ENCODE peak calls at places on chromosomes 5 and 9, in eight cellular contexts. K is HCT116, Q is SK-N-SH, P is Panc1, M is HepG2, C is GM12878, W is GM23338, Z is K562. S is an unnamed sample.

GRCh38 chr9:88476491-88477271 is 58.3 kb upstream of the NXNL2 start:
- DNase-seq in C (peak), M (no peak), Q (no peak), K (no peak), Z (no peak), W (no peak), P (no peak), S (no peak)

GRCh38 chr5:175288048-175288621 is 155.8 kb downstream of the DRD1 start:
- DNase-seq in W (no peak), C (no peak), M (no peak), P (no peak), Z (no peak), K (peak), Q (no peak), S (no peak)

GRCh38 chr5:138140268-138140667 is 1.0 kb upstream of the NME5 start:
- DNase-seq in P (no peak), K (no peak), Q (no peak), C (no peak), M (no peak), Z (no peak), W (no peak), S (no peak)

GRCh38 chr5:146607663-146608315 is 91.8 kb upstream of the GPR151 start:
- DNase-seq in M (no peak), C (no peak), Z (no peak), K (no peak), P (no peak), W (no peak), Q (peak), S (no peak)

GRCh38 chr9:136656339-136656738 is 6.4 kb upstream of the EGFL7 start:
- DNase-seq in M (no peak), Q (no peak), K (no peak), C (no peak), Z (no peak), P (no peak), W (no peak), S (no peak)

GRCh38 chr5:149049371-149049781 is 13.5 kb downstream of the SH3TC2 start:
- DNase-seq in Q (no peak), C (no peak), M (peak), K (no peak), Z (no peak), W (no peak), P (no peak), S (no peak)

GRCh38 chr5:931570-932145 is 39.0 kb downstream of the TRIP13 start:
- DNase-seq in M (no peak), K (no peak), P (no peak), C (no peak), Q (no peak), Z (no peak), W (no peak), S (no peak)

GRCh38 chr9:85258229-85258628 is 483.5 kb downstream of the AGTPBP1 start:
- DNase-seq in M (no peak), Z (no peak), Q (no peak), P (no peak), C (no peak), W (no peak), K (no peak), S (no peak)

GRCh38 chr5:57902035-57902434 is 419.4 kb upstream of the ACTBL2 start:
- DNase-seq in Q (no peak), C (no peak), P (no peak), Z (no peak), W (no peak), K (no peak), M (no peak), S (no peak)

GRCh38 chr9:97889941-97890557 is 32.3 kb downstream of the TRMO start:
- DNase-seq in P (no peak), W (peak), Q (peak), K (no peak), M (no peak), Z (peak), C (no peak), S (no peak)

GRCh38 chr5:151523335-151523734 is 67.8 kb downstream of the FAT2 start:
- DNase-seq in K (peak), Z (peak), P (peak), W (peak), M (peak), C (no peak), Q (peak), S (peak)

GRCh38 chr5:91263898-91264297 is 119.2 kb downstream of the ARRDC3 start:
- DNase-seq in Q (no peak), C (no peak), W (no peak), K (no peak), P (no peak), M (no peak), Z (no peak), S (no peak)

GRCh38 chr5:146188358-146188757 is 5.9 kb upstream of the LARS1 start:
- DNase-seq in M (no peak), Z (no peak), Q (no peak), K (no peak), W (no peak), C (no peak), P (peak), S (no peak)

GRCh38 chr9:104743377-104743985 is 4.0 kb upstream of the NIPSNAP3A start:
- DNase-seq in M (peak), P (peak), Z (peak), C (peak), Q (peak), K (peak), W (peak), S (peak)

GRCh38 chr9:133818444-133818843 is 80.3 kb upstream of the SARDH start:
- DNase-seq in Q (no peak), K (no peak), P (no peak), M (peak), Z (no peak), C (no peak), W (no peak), S (no peak)

GRCh38 chr9:135805422-135806022 is 101.8 kb downstream of the CAMSAP1 start:
- DNase-seq in Z (no peak), W (no peak), M (no peak), P (no peak), C (no peak), K (no peak), Q (no peak), S (no peak)

GRCh38 chr9:137380606-137381005 is 42.4 kb downstream of the EXD3 start:
- DNase-seq in Z (no peak), M (no peak), C (no peak), Q (peak), K (no peak), W (no peak), P (no peak), S (no peak)

DNA sequence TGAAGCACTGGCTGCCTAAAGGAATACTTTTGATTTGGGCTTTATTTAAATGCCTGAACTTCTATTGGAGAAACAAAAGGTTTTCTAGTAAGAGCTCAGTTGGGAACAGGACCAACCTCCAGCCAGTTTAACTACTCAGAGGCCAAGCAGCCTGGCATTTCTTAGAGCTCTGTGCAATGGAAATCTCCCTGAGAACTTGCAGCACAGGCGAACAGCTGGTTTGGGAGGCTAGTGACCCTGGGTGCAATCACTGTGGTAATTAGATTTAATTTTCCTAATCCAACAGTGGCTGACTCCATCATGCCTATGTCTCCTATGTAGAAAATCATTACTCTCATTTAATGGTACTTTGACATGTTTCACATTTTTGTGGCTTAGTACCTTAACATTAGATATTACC is 1.0 kb upstream of the CDH6 start:
- DNase-seq in C (no peak), K (no peak), M (no peak), Z (no peak), P (no peak), Q (no peak), W (no peak), S (no peak)
- H3K4me3 ChIP-seq in C (no peak), K (no peak), M (no peak), Z (no peak), P (no peak), Q (no peak), W (no peak), S (no peak)

DNA sequence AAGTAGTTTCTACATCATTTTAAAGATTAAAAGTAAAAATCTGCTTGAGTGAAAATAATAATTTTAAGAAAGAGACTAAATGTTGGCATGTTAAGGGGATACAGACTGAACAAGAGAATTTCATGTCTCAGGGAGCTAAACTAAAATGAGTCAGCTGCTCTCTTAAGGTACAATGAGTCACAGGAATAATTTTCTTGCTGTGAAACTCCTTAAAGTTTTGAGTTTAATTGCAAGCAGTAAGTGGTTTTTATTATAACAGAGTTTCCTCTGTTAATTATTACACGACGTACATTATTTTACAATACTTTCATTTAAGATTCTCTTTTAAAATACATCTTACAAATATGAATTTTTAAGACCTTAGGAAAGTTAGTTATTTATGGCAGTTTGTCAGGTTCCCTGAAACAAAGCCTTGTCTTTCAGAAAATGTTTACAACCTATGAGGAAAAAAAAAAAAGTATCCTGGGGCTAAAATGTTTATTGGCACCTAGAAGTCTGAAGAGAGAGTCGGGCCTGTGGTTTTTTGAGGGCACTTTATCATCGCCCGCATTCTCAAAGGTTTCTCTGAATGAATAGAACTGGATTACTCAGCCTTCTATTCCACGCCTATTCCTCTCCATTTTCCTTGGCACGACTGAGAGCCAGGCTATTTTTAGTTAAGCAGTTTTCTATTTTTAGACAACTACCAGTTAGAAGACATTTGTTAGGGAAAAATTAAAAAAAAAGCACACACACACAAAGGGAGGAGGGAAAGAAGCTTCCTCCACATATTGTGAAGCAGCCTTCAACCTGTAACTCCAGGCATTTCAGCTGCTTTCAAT is 97.4 kb downstream of the MEF2C start:
- DNase-seq in C (peak), M (no peak), Z (no peak), W (peak), K (peak), Q (no peak), P (peak), S (no peak)
- TF ChIP-seq POLR2AphosphoS5 in C (no peak), M (no peak), Z (no peak), W (no peak), K (peak), Q (peak), P (peak), S (no peak)

GRCh38 chr9:122402403-122403268 is 31.8 kb downstream of the PTGS1 start:
- DNase-seq in P (peak), K (peak), Z (peak), W (no peak), M (peak), Q (no peak), C (no peak), S (peak)
- TF ChIP-seq REST in P (no peak), K (no peak), Z (no peak), W (no peak), M (no peak), Q (no peak), C (no peak), S (no peak)

GRCh38 chr5:160167623-160168165 is 48.4 kb upstream of the PWWP2A start:
- DNase-seq in M (peak), W (no peak), P (no peak), Q (no peak), Z (no peak), C (no peak), K (no peak), S (no peak)

GRCh38 chr5:160166069-160166972 is 47.1 kb upstream of the PWWP2A start:
- DNase-seq in W (peak), P (no peak), M (no peak), Q (no peak), Z (no peak), C (no peak), K (no peak), S (no peak)

GRCh38 chr5:160162910-160163309 is 43.7 kb upstream of the PWWP2A start:
- DNase-seq in Z (no peak), W (no peak), C (no peak), Q (no peak), P (no peak), M (no peak), K (no peak), S (no peak)

GRCh38 chr5:160166973-160167622 is 47.8 kb upstream of the PWWP2A start:
- DNase-seq in M (no peak), Z (no peak), C (no peak), W (peak), P (no peak), Q (no peak), K (no peak), S (no peak)

GRCh38 chr5:160165137-160166068 is 46.2 kb upstream of the PWWP2A start:
- DNase-seq in Z (no peak), M (peak), P (peak), W (peak), K (peak), Q (peak), C (no peak), S (no peak)
- H3K4me3 ChIP-seq in Z (no peak), M (peak), P (peak), W (no peak), K (peak), Q (peak), C (no peak), S (no peak)

GRCh38 chr9:92298036-92298435 is 4.5 kb upstream of the IARS1 start:
- DNase-seq in K (no peak), Z (no peak), W (no peak), C (no peak), M (no peak), P (no peak), Q (no peak), S (no peak)

GRCh38 chr9:92295240-92295790 is 1.8 kb upstream of the IARS1 start:
- DNase-seq in M (no peak), Q (no peak), Z (peak), W (no peak), P (no peak), K (no peak), C (no peak), S (no peak)

GRCh38 chr9:92294297-92294676 is 790 bp upstream of the IARS1 start:
- DNase-seq in Z (peak), P (no peak), Q (peak), M (peak), W (peak), K (no peak), C (no peak), S (no peak)

GRCh38 chr9:92293452-92294296 is at the start of gene IARS1:
- DNase-seq in P (peak), W (peak), M (peak), K (peak), Z (peak), Q (peak), C (peak), S (peak)

DNA sequence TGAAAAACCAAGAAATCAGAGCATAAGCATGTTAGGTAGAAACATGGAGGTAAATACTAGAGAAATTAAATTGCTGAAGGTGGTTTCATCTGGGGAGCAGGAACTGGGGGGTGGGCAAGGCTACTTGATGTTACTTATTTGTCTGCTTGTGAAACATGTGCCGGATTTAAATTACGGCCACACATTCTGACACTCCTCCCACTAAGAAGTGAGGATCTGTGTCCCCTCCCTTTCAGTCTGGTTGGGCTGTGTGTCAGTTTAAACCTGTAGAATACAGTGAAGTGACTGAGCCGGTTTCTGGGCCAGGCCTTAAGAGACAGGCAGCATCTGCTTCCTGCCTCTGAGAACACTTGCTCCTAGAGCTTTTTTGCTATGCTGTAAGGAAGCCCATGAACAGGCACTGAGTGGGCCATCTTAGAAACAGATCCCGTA is 2.3 kb upstream of the IARS1 start:
- DNase-seq in C (no peak), Z (peak), K (no peak), Q (no peak), W (peak), P (no peak), M (no peak), S (peak)
- TF ChIP-seq POLR2AphosphoS5 in C (no peak), Z (peak), K (peak), Q (no peak), W (no peak), P (no peak), M (no peak), S (no peak)

GRCh38 chr9:114247491-114247890 is 75.4 kb upstream of the ORM1 start:
- DNase-seq in P (no peak), Q (no peak), M (no peak), Z (no peak), C (no peak), K (no peak), W (no peak), S (no peak)

GRCh38 chr9:114248274-114248673 is 74.6 kb upstream of the ORM1 start:
- DNase-seq in Z (no peak), W (no peak), Q (no peak), M (no peak), K (no peak), C (no peak), P (no peak), S (no peak)

GRCh38 chr9:114247086-114247485 is 75.8 kb upstream of the ORM1 start:
- DNase-seq in W (no peak), K (no peak), C (no peak), M (no peak), Z (no peak), P (no peak), Q (no peak), S (no peak)

GRCh38 chr9:114244570-114244969 is 78.3 kb upstream of the ORM1 start:
- DNase-seq in Q (no peak), K (no peak), M (no peak), W (no peak), C (no peak), Z (no peak), P (no peak), S (no peak)

DNA sequence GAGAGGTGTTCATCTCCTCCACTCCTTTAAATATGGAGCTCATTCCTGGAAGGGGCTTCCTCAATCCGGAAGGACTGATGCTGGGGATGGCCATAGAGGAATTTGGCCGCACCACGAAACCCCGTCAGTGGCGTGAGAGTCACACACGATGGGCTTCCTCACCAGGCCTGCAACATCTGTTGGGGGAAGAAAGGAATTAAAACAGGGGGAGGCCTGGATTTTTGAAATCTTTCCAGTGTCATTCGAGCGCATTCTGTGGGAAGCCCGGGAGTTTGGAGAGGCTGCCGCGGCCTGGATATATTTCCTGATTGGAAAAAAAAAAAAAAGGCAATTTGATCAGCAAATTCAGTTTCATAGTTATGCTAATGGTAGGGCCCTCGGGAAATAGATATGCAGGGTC is 76.3 kb upstream of the ORM1 start:
- DNase-seq in P (no peak), Q (no peak), K (no peak), W (no peak), C (no peak), M (no peak), Z (no peak), S (no peak)
- TF ChIP-seq REST in P (no peak), Q (no peak), K (no peak), W (no peak), C (no peak), M (no peak), Z (no peak), S (no peak)

S was measured in HL-60.